ENCODE peak calls at places on chromosomes 3 and 15, in ten cellular contexts. M is AG09309, L is psoas muscle, B is ascending aorta, U is natural killer cell, V is WTC11, D is endothelial cell, K is cardiac fibroblast, F is MCF 10A, R is HepG2. X is an unnamed sample.

GRCh38 chr3:155065537-155065936 is 14.6 kb upstream of the MME start:
- DNase-seq in V (no peak), F (peak), M (peak), B (no peak), D (no peak), R (no peak), L (peak), K (peak), U (no peak), X (no peak)

GRCh38 chr3:184005981-184006507 is 11.6 kb downstream of the ABCC5 start:
- DNase-seq in B (no peak), M (no peak), U (no peak), F (peak), V (peak), D (peak), K (peak), L (peak), R (no peak), X (peak)

GRCh38 chr3:135869439-135870105 is 96.0 kb upstream of the PPP2R3A start:
- DNase-seq in D (no peak), V (no peak), M (no peak), F (no peak), L (no peak), K (no peak), R (no peak), U (no peak), B (no peak), X (no peak)

GRCh38 chr3:48784426-48785120 is 63.1 kb downstream of the PRKAR2A start:
- DNase-seq in L (no peak), U (no peak), M (peak), F (no peak), D (no peak), V (no peak), B (no peak), K (no peak), R (no peak), X (no peak)

GRCh38 chr15:67386947-67387346 is 132.4 kb downstream of the IQCH start:
- DNase-seq in D (no peak), L (no peak), B (no peak), F (no peak), M (no peak), K (no peak), U (no peak), R (no peak), V (no peak), X (no peak)

GRCh38 chr15:88800026-88800425 is 3.2 kb upstream of the ACAN start:
- DNase-seq in F (peak), V (no peak), M (no peak), D (no peak), R (no peak), L (no peak), U (no peak), K (peak), B (peak), X (no peak)

GRCh38 chr15:85004551-85004950 is 22.9 kb downstream of the PDE8A start:
- DNase-seq in B (no peak), F (no peak), M (no peak), R (no peak), K (no peak), U (no peak), V (no peak), L (no peak), D (no peak), X (no peak)

GRCh38 chr3:115960799-115961198 is 337.5 kb downstream of the GAP43 start:
- DNase-seq in B (no peak), L (no peak), U (no peak), K (peak), M (no peak), V (no peak), F (no peak), D (no peak), R (no peak), X (no peak)

GRCh38 chr3:45516829-45517228 is 77.7 kb upstream of the LIMD1 start:
- DNase-seq in F (no peak), B (no peak), U (no peak), M (no peak), R (no peak), L (no peak), V (no peak), K (no peak), D (no peak), X (no peak)

GRCh38 chr3:63910873-63911272 is 1.3 kb downstream of the SCAANT1 start:
- DNase-seq in K (no peak), R (peak), L (no peak), D (no peak), U (no peak), V (no peak), M (no peak), B (no peak), F (no peak), X (no peak)

GRCh38 chr3:189457201-189457607 is 174.0 kb upstream of the TP63 start:
- DNase-seq in B (no peak), U (no peak), V (no peak), R (no peak), F (peak), D (no peak), L (no peak), M (peak), K (peak), X (no peak)

GRCh38 chr3:103976931-103977339 is 1389.8 kb upstream of the ALCAM start:
- DNase-seq in D (no peak), M (no peak), K (no peak), R (peak), U (no peak), L (no peak), B (no peak), F (no peak), V (no peak), X (no peak)

GRCh38 chr3:184168363-184169120 is 6.1 kb upstream of the AP2M1 start:
- DNase-seq in U (no peak), K (peak), M (no peak), F (no peak), D (no peak), L (no peak), B (no peak), V (no peak), R (no peak), X (no peak)

GRCh38 chr15:80068578-80068977 is 9.1 kb downstream of the ZFAND6 start:
- DNase-seq in R (no peak), D (no peak), M (peak), V (no peak), B (no peak), U (no peak), L (no peak), F (no peak), K (no peak), X (no peak)

GRCh38 chr15:82647835-82648256 is 683 bp upstream of the CPEB1 start:
- DNase-seq in R (no peak), V (peak), M (no peak), K (no peak), U (no peak), B (no peak), L (peak), D (no peak), F (no peak), X (no peak)

GRCh38 chr15:82646250-82647044 is 716 bp downstream of the CPEB1 start:
- DNase-seq in M (no peak), V (peak), R (no peak), B (no peak), F (no peak), D (no peak), K (no peak), L (peak), U (no peak), X (no peak)

GRCh38 chr15:82649226-82649999 is 2.2 kb upstream of the CPEB1 start:
- DNase-seq in U (no peak), L (no peak), V (no peak), F (no peak), M (no peak), B (no peak), R (no peak), K (no peak), D (no peak), X (no peak)

GRCh38 chr15:82648257-82649103 is 1.3 kb upstream of the CPEB1 start:
- DNase-seq in F (no peak), D (no peak), R (no peak), L (peak), K (peak), U (no peak), M (no peak), B (no peak), V (peak), X (no peak)

DNA sequence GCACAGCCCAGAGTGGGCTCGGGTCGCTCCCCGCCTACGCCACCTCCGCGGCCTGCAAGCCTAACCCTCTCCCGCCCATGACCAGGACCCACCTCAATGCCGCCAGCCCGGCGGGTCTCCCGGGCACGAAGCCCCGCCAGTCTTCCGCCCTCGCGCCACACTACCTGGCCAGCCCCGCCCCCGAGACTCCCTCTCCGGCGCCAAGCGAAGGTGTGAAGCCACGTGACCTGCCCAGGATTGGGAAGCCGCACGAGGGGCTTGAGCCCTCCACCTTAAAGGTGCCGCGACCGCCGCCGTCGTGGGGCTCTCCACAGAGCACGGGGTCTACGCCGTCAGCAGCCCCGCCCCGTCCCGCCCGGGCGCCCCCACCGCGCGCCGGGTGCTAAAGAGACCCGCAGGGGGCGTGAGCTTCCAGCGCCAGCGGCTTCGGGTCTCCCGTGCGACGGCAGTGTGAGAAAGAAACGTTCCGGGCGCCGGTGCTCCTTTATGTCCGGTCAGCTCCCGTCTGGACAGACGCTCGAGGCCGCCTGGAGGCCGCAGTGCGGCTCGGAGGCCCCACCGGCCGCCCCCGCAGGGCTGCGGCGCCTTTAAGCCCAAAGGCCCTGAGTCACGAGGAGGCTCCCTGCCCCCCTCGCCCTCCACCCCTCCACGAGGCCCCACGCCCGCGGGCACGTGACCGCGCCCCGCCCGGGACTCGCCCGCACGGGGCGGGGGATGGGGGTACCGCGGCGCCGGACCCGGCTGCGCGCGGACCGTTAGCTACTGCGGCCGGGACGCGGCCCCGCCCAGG is at the start of gene CPEB1:
- DNase-seq in V (peak), R (no peak), B (peak), M (no peak), U (no peak), K (peak), D (peak), F (no peak), L (peak), X (no peak)
- TF ChIP-seq CTCF in V (no peak), R (no peak), B (peak), M (peak), U (no peak), K (no peak), D (no peak), F (no peak), L (peak), X (peak)

DNA sequence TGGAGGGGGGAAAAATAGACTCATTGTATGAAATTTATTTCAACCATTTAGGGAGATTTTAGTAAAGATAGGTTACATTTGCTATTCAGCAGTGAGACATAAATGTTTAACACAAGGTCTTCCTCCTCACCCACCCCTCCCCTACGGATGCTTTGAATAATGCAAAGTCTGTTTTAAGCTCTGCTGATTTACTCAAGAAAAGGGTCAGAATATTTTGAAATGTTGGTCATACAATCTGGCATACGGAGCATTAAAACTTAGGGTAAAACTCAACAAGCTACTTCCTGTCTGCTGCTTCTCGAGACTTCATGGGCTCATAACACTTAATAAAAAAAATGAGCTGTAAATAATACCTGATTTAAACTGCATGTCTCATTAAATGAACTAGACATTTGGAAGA is 156.3 kb downstream of the WNT5A start:
- DNase-seq in V (no peak), U (no peak), K (no peak), D (no peak), F (no peak), M (no peak), B (no peak), R (no peak), L (no peak), X (no peak)
- TF ChIP-seq CTCF in V (no peak), U (no peak), K (no peak), D (no peak), F (no peak), M (no peak), B (no peak), R (no peak), L (no peak), X (no peak)

DNA sequence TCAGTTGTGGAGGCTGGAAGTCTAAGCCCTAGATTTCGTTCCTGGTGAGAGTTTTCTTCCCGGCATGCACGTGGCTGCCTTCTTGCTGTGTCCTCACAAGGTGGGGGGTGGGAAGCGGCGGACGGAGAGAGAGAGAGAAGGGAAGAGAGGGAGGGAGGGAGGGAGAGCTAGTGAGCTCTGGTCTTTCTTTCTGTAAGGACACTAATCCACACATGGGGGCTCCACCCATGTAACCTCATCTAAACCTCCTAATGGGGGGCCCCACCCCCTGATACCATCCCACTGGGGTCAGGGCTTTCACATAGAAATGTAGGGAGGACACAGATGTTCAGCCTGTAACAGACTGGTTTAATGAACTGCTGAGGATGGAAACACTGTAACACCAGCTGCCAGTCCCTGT is 7.3 kb downstream of the FBLN2 start:
- DNase-seq in U (no peak), R (no peak), M (no peak), B (no peak), F (no peak), L (no peak), D (no peak), V (no peak), K (no peak), X (no peak)
- TF ChIP-seq CTCF in U (no peak), R (no peak), M (no peak), B (no peak), F (no peak), L (no peak), D (no peak), V (no peak), K (no peak), X (no peak)

GRCh38 chr15:96126859-96127258 is 203.6 kb upstream of the NR2F2 start:
- DNase-seq in L (no peak), U (no peak), R (no peak), F (no peak), K (no peak), D (no peak), B (no peak), V (peak), M (no peak), X (no peak)
- TF ChIP-seq CTCF in L (no peak), U (no peak), R (no peak), F (no peak), K (no peak), D (no peak), B (no peak), V (no peak), M (no peak), X (no peak)

GRCh38 chr3:159187232-159187631 is 385.4 kb downstream of the MFSD1 start:
- DNase-seq in M (no peak), L (no peak), U (no peak), V (no peak), B (no peak), K (peak), D (no peak), R (no peak), F (no peak), X (no peak)

GRCh38 chr3:159187706-159188105 is 385.9 kb downstream of the MFSD1 start:
- DNase-seq in U (no peak), R (no peak), F (no peak), V (peak), B (no peak), D (no peak), K (no peak), M (no peak), L (no peak), X (no peak)

GRCh38 chr3:159196316-159196715 is 394.5 kb downstream of the MFSD1 start:
- DNase-seq in K (no peak), V (no peak), B (no peak), U (no peak), R (no peak), F (no peak), M (no peak), D (no peak), L (no peak), X (no peak)

GRCh38 chr3:159189994-159190669 is 388.3 kb downstream of the MFSD1 start:
- DNase-seq in V (no peak), M (peak), D (no peak), K (no peak), R (no peak), B (no peak), L (no peak), F (peak), U (no peak), X (no peak)

DNA sequence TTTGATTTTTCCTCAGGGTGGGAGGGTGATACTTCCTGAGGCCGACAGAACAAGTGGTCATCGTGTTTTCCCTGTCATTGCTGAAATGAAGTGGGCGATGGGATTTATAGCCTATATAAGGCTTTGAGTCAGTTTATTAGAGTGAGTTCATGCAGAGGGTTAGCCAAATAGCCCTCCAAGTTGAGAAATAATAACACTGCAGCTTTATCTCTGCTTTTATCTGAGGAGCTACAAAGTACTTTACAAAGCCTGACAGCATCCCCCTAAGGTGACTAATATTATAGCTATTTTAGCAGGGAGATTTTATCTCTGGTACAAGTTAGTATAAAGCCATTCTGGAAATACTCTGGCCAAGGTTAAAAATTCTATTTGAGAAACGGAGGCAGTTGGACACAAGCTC is 389.6 kb downstream of the MFSD1 start:
- DNase-seq in U (no peak), D (no peak), K (peak), M (peak), L (no peak), B (no peak), R (no peak), F (peak), V (no peak), X (no peak)
- TF ChIP-seq CTCF in U (no peak), D (no peak), K (no peak), M (no peak), L (no peak), B (no peak), R (no peak), F (no peak), V (no peak), X (no peak)

GRCh38 chr3:141940204-141940776 is 63.8 kb downstream of the ATP1B3 start:
- DNase-seq in K (peak), R (no peak), V (no peak), L (no peak), M (peak), D (no peak), F (peak), B (no peak), U (no peak), X (no peak)
- TF ChIP-seq CTCF in K (no peak), R (peak), V (no peak), L (no peak), M (no peak), D (no peak), F (no peak), B (no peak), U (no peak), X (no peak)

GRCh38 chr15:52171386-52171785 is 19.8 kb downstream of the GNB5 start:
- DNase-seq in V (no peak), M (no peak), B (no peak), R (no peak), L (no peak), D (no peak), F (no peak), U (no peak), K (peak), X (peak)
- TF ChIP-seq CTCF in V (no peak), M (no peak), B (no peak), R (no peak), L (no peak), D (no peak), F (no peak), U (no peak), K (no peak), X (peak)

GRCh38 chr3:21185816-21186314 is 565.1 kb downstream of the ZNF385D start:
- DNase-seq in V (no peak), U (no peak), R (no peak), M (no peak), D (no peak), L (no peak), B (no peak), F (no peak), K (no peak), X (no peak)

DNA sequence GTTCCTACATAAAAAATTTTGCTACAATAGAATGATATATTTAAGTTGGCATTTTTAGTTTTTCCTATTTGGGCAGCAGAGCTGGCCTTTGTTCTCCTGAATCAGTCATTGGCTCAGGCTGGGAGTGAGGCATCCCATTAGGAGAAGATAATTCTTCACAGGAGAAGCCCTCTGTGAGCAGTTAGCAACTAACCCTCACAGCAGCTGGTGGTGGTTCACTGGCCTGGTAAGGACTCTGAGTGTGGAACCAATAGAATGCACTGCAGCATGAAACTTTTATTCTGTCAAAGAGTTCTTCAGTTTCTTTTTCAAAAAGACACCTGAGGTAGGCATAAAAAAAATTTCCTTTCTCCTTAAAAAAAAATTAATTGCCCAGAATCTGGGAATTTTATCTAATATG is 562.6 kb downstream of the ZNF385D start:
- DNase-seq in R (no peak), L (no peak), B (no peak), F (no peak), K (no peak), D (no peak), V (no peak), U (no peak), M (no peak), X (no peak)
- TF ChIP-seq CTCF in R (no peak), L (no peak), B (no peak), F (no peak), K (no peak), D (no peak), V (no peak), U (no peak), M (no peak), X (no peak)

X was measured in type B pancreatic cell.